ENCODE peak calls at places on chromosomes 12 and 14, in seven cellular contexts. M is AG20443, G is H7, J is frontal cortex, O is fibroblast of lung, Q is fibroblast of the aortic adventitia, W is ACHN. R is an unnamed sample.

GRCh38 chr12:22974865-22975264 is 349.9 kb downstream of the ETNK1 start:
- DNase-seq in O (peak), G (no peak), Q (peak), J (no peak), W (peak), M (peak), R (peak)

GRCh38 chr14:77988966-77989365 is 181.2 kb upstream of the NRXN3 start:
- DNase-seq in G (no peak), W (peak), O (peak), Q (peak), J (no peak), M (peak), R (no peak)

GRCh38 chr12:118063567-118064391 is 2.8 kb upstream of the WSB2 start:
- DNase-seq in Q (peak), G (no peak), W (no peak), J (no peak), O (peak), M (no peak), R (no peak)

GRCh38 chr14:38868415-38869290 is 234.4 kb downstream of the SEC23A start:
- DNase-seq in G (no peak), Q (no peak), W (peak), J (no peak), O (no peak), M (no peak), R (no peak)

GRCh38 chr14:37329189-37330001 is 131.7 kb downstream of the MIPOL1 start:
- DNase-seq in O (no peak), J (no peak), M (no peak), W (no peak), Q (no peak), G (no peak), R (no peak)

GRCh38 chr14:24879661-24880381 is 170.1 kb downstream of the STXBP6 start:
- DNase-seq in Q (no peak), M (no peak), O (no peak), J (no peak), G (no peak), W (no peak), R (no peak)

GRCh38 chr12:120428597-120429206 is 9.2 kb upstream of the COX6A1 start:
- DNase-seq in W (no peak), Q (no peak), M (no peak), O (no peak), G (no peak), J (no peak), R (no peak)

GRCh38 chr12:6430124-6430989 is 14.4 kb upstream of the CD27 start:
- DNase-seq in W (peak), M (peak), O (peak), J (no peak), G (no peak), Q (peak), R (peak)

GRCh38 chr12:74988156-74988555 is 221.5 kb downstream of the KCNC2 start:
- DNase-seq in M (no peak), W (no peak), Q (no peak), J (no peak), O (no peak), G (no peak), R (no peak)

GRCh38 chr14:64790478-64790877 is 86.3 kb downstream of the PLEKHG3 start:
- DNase-seq in W (no peak), O (no peak), G (no peak), Q (no peak), J (no peak), M (no peak), R (no peak)